ENCODE peak calls at places on chromosomes 6 and 20, in ten cellular contexts. Y is stimulated activated CD4-positive, alpha-beta T cell treated with anti-CD3 and anti-CD28 coated beads, Interleukin-15, amount 100 ng/mL, for 1 hour; Z is activated T-cell treated with anti-CD3 and anti-CD28 coated beads, Interleukin-2, amount 50 U/mL, for 72 hours; D is tibial artery; S is choroid plexus epithelial cell; L is pancreas; A is Calu3; Q is NCI-H2107; I is T-cell; P is hypothalamus. M is an unnamed sample.

GRCh38 chr6:112307707-112308106 is 39.4 kb upstream of the RFPL4B start:
- DNase-seq in I (no peak), L (no peak), P (no peak), S (no peak), D (no peak), A (no peak), Q (no peak), Y (no peak), Z (no peak), M (no peak)

GRCh38 chr6:89834884-89835792 is 5.5 kb downstream of the CASP8AP2 start:
- DNase-seq in S (peak), I (peak), D (no peak), Q (no peak), P (no peak), Z (peak), A (no peak), Y (peak), L (no peak), M (no peak)

GRCh38 chr6:166499350-166500163 is 86.9 kb downstream of the RAMACL start:
- DNase-seq in I (no peak), P (no peak), L (no peak), A (no peak), S (no peak), Y (no peak), Z (no peak), Q (no peak), D (no peak), M (no peak)

GRCh38 chr6:107658920-107659879 is 164.9 kb downstream of the SCML4 start:
- DNase-seq in A (no peak), Y (no peak), Z (no peak), L (no peak), S (peak), D (no peak), I (no peak), Q (peak), P (no peak), M (no peak)

GRCh38 chr20:61589055-61589385 is 337.0 kb downstream of the CDH4 start:
- DNase-seq in Y (no peak), D (no peak), Z (no peak), S (peak), A (no peak), L (no peak), I (no peak), P (no peak), Q (no peak), M (no peak)

GRCh38 chr20:5767493-5768098 is 17.4 kb downstream of the SHLD1 start:
- DNase-seq in P (no peak), L (no peak), Z (no peak), D (no peak), I (no peak), Q (no peak), S (no peak), A (no peak), Y (no peak), M (no peak)

GRCh38 chr20:46990017-46990810 is 95.6 kb downstream of the EYA2 start:
- DNase-seq in S (no peak), A (peak), P (no peak), Z (peak), Q (no peak), D (no peak), L (no peak), Y (no peak), I (no peak), M (no peak)

GRCh38 chr6:142702501-142703460 is 242.2 kb downstream of the HIVEP2 start:
- DNase-seq in Q (no peak), Y (no peak), L (peak), Z (no peak), I (no peak), A (no peak), D (peak), S (peak), P (no peak), M (no peak)

GRCh38 chr20:57788936-57789613 is 79.3 kb upstream of the PMEPA1 start:
- DNase-seq in Q (no peak), L (no peak), P (no peak), D (no peak), S (no peak), Y (no peak), A (no peak), I (no peak), Z (no peak), M (no peak)

GRCh38 chr6:7904654-7905319 is 5.8 kb downstream of the TXNDC5 start:
- DNase-seq in A (no peak), Q (no peak), I (no peak), P (no peak), D (no peak), S (no peak), L (no peak), Z (no peak), Y (no peak), M (no peak)

GRCh38 chr6:6313012-6313411 is 7.5 kb downstream of the F13A1 start:
- DNase-seq in Y (no peak), A (no peak), I (no peak), Q (no peak), D (no peak), Z (no peak), L (no peak), P (no peak), S (no peak), M (no peak)

GRCh38 chr6:139588076-139588639 is 213.7 kb upstream of the CITED2 start:
- DNase-seq in D (no peak), P (no peak), Y (no peak), Q (peak), S (peak), L (peak), A (peak), I (no peak), Z (no peak), M (no peak)

GRCh38 chr6:78831492-78831891 is 35.9 kb upstream of the IRAK1BP1 start:
- DNase-seq in I (no peak), L (peak), Y (no peak), D (no peak), Q (no peak), P (no peak), Z (no peak), S (peak), A (no peak), M (no peak)

GRCh38 chr6:128311944-128312570 is 208.3 kb downstream of the PTPRK start:
- DNase-seq in Y (no peak), D (no peak), L (no peak), Q (no peak), Z (no peak), A (no peak), P (no peak), I (no peak), S (no peak), M (no peak)

GRCh38 chr20:36644032-36644712 is 1.8 kb downstream of the SLA2 start:
- DNase-seq in Y (peak), S (no peak), D (no peak), Q (no peak), A (no peak), P (no peak), I (peak), L (no peak), Z (peak), M (no peak)

GRCh38 chr6:158207452-158207788 is 39.3 kb downstream of the GTF2H5 start:
- DNase-seq in D (no peak), A (no peak), P (no peak), Q (no peak), S (peak), L (no peak), Z (peak), I (no peak), Y (no peak), M (peak)

GRCh38 chr6:147043994-147044477 is 160.2 kb upstream of the STXBP5 start:
- DNase-seq in L (no peak), D (no peak), A (no peak), S (no peak), I (no peak), Q (no peak), Y (no peak), P (no peak), Z (no peak), M (no peak)

GRCh38 chr6:50120300-50120699 is 70.6 kb upstream of the DEFB112 start:
- DNase-seq in Q (no peak), I (no peak), Y (no peak), D (no peak), L (no peak), P (no peak), S (no peak), Z (no peak), A (no peak), M (no peak)